ENCODE peak calls at places on chromosome 22, in eight cellular contexts. B is spleen, D is pancreas, I is body of pancreas, C is AG04450, N is mammary epithelial cell, V is breast epithelium, P is stomach. X is an unnamed sample.

GRCh38 chr22:32987081-32987631 is 71.0 kb downstream of the SYN3 start:
- DNase-seq in N (peak), D (no peak), C (no peak), I (no peak), B (no peak), P (no peak), V (peak), X (no peak)

GRCh38 chr22:49971232-49972162 is 10.9 kb downstream of the PIM3 start:
- DNase-seq in I (peak), C (no peak), B (peak), V (peak), D (peak), N (no peak), P (peak), X (peak)

GRCh38 chr22:33272866-33273265 is 214.7 kb upstream of the SYN3 start:
- DNase-seq in V (no peak), I (no peak), D (no peak), C (no peak), N (no peak), P (no peak), B (no peak), X (no peak)

GRCh38 chr22:34490911-34491310 is 570.6 kb upstream of the LARGE1 start:
- DNase-seq in B (no peak), D (no peak), V (no peak), P (no peak), C (no peak), I (no peak), N (no peak), X (no peak)

GRCh38 chr22:42887114-42887513 is 30.0 kb upstream of the ARFGAP3 start:
- DNase-seq in D (peak), P (no peak), N (no peak), B (no peak), C (no peak), I (no peak), V (no peak), X (no peak)

GRCh38 chr22:21451545-21452520 is 15.4 kb upstream of the TMEM191C start:
- DNase-seq in B (peak), V (no peak), I (no peak), N (no peak), D (no peak), P (peak), C (no peak), X (no peak)

GRCh38 chr22:24319451-24319850 is 48.8 kb downstream of the SPECC1L start:
- DNase-seq in P (no peak), I (no peak), C (no peak), D (no peak), N (no peak), V (no peak), B (no peak), X (no peak)

GRCh38 chr22:25650834-25651233 is 86.4 kb downstream of the GRK3 start:
- DNase-seq in N (no peak), P (no peak), B (no peak), C (no peak), D (no peak), V (no peak), I (no peak), X (no peak)

GRCh38 chr22:32761251-32761903 is 40.1 kb upstream of the TIMP3 start:
- DNase-seq in N (no peak), P (no peak), B (no peak), D (no peak), I (no peak), V (no peak), C (peak), X (no peak)

GRCh38 chr22:48275412-48275811 is 1513.0 kb downstream of the TBC1D22A start:
- DNase-seq in D (no peak), B (no peak), C (no peak), N (no peak), V (no peak), I (no peak), P (no peak), X (no peak)

GRCh38 chr22:21025266-21025665 is 7.1 kb downstream of the SLC7A4 start:
- DNase-seq in P (no peak), D (no peak), N (peak), B (no peak), C (no peak), I (no peak), V (no peak), X (peak)

GRCh38 chr22:31088233-31088986 is 7.3 kb downstream of the SMTN start:
- DNase-seq in I (no peak), N (no peak), V (no peak), C (no peak), D (no peak), P (no peak), B (no peak), X (peak)

GRCh38 chr22:31087744-31088215 is 6.7 kb downstream of the SMTN start:
- DNase-seq in N (no peak), B (no peak), V (no peak), D (no peak), C (no peak), I (no peak), P (no peak), X (peak)

GRCh38 chr22:31085928-31086327 is 4.8 kb downstream of the SMTN start:
- DNase-seq in N (no peak), C (no peak), B (no peak), V (no peak), P (no peak), I (no peak), D (no peak), X (peak)

GRCh38 chr22:31085493-31085824 is 4.3 kb downstream of the SMTN start:
- DNase-seq in N (peak), D (peak), I (peak), V (peak), C (no peak), P (no peak), B (no peak), X (no peak)

GRCh38 chr22:31086703-31087330 is 5.7 kb downstream of the SMTN start:
- DNase-seq in C (no peak), B (no peak), D (no peak), I (no peak), P (no peak), V (no peak), N (peak), X (no peak)
- H3K27ac ChIP-seq in C (peak), B (no peak), D (no peak), I (peak), P (peak), V (peak), N (peak), X (peak)

GRCh38 chr22:19119949-19120348 is 2.3 kb downstream of the DGCR2 start:
- DNase-seq in I (no peak), C (no peak), N (no peak), V (no peak), B (peak), D (no peak), P (no peak), X (no peak)
- H3K4me3 ChIP-seq in I (no peak), C (no peak), N (no peak), V (no peak), B (no peak), D (no peak), P (no peak), X (peak)

DNA sequence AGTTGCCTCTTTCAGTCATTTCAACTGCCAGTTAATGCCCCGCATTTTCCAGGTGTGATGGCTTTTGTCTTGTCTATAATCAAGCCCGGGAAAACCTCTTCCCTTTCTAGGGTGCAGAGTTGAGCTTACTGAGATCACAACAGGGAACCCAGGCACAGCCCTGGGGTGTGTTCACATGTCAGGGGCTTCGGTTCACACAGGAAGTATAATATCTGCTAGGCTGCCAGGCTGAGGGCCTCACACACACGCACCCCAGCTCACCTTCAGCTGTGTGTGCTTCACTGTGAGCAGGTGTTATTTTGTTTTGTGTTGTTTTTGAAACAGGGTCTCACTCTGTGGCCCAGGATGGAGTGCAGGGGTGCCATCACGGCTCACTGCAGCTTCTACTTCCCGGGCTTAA is 9.7 kb upstream of the SOX10 start:
- DNase-seq in P (no peak), V (no peak), B (no peak), I (no peak), C (no peak), N (no peak), D (no peak), X (no peak)
- TF ChIP-seq CTCF in P (no peak), V (no peak), B (no peak), I (no peak), C (no peak), N (no peak), D (no peak), X (no peak)

DNA sequence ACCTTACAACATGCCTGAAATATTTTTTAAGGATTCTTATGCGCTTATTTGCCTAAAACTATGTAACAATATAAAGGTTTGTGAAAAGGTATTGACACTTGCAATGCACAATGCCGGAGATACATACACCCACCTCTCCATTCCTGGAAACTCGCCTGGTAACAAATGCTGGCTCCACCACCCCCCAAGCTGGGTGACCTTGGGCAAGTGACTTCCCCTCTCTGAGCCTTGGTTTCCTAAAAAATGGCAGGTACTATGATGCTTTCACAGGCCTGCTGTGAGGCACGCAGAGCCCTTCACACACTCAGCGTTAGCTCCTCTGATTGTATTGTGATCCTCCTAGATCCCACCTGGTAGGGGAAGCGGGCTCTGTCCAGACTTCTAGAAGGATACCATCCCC is 2.3 kb downstream of the GAL3ST1 start:
- DNase-seq in D (no peak), C (no peak), I (no peak), P (no peak), N (no peak), V (no peak), B (no peak), X (no peak)
- H3K27ac ChIP-seq in D (no peak), C (no peak), I (peak), P (peak), N (no peak), V (no peak), B (no peak), X (no peak)

DNA sequence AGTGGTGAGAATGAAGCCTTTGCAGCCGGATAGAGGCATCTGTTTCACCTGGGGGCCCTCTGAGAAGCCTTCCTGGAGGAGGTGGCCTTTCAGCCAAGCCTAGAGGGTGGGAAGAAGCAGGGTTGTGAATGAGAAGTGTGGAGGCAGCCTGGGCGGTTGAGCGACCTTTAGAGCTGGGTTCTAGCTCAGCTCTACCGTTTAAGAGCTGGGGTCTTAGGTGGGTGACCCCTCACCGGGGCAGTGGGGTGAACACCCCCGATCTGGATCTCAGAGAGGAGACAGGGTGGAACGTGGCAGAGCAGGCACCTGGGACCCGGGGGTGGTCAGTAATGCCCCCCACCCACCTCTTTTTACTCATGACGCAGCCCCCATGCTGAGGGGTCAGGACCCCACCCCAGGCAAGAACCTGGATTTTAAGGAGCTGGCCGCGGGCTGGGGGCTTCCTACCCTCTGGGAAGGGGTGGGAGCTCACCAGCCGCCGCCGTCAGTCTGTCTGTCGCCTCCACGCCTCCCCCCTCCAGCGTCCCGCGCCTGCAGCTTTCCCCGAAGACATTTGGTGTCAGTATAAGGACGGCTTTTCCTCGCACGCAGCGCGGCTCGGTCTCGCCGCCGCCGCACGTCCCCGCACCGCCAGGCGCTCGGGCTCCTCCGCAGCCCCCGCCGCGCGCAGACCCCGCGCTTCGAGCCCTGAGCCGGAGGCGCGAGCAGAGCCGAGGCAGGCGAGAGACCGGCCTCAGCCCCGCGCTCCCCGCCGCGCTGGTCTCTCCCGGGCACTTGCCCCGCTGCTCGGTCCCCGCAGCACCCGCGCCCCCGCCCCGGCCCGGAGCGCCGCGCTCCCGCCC is 13.4 kb upstream of the CACNA1I start:
- DNase-seq in P (no peak), N (no peak), D (no peak), V (no peak), B (no peak), I (no peak), C (no peak), X (no peak)
- H3K4me3 ChIP-seq in P (peak), N (no peak), D (peak), V (no peak), B (no peak), I (no peak), C (no peak), X (peak)

GRCh38 chr22:31630331-31631329 is 31.4 kb downstream of the PISD start:
- DNase-seq in V (peak), I (peak), P (peak), C (no peak), B (peak), N (peak), D (peak), X (peak)

GRCh38 chr22:31628362-31628761 is 33.7 kb downstream of the PISD start:
- DNase-seq in D (no peak), N (no peak), C (no peak), V (no peak), B (no peak), P (no peak), I (no peak), X (no peak)

GRCh38 chr22:31629741-31630184 is 32.3 kb downstream of the PISD start:
- DNase-seq in C (no peak), V (no peak), D (no peak), I (no peak), N (no peak), B (peak), P (no peak), X (no peak)

GRCh38 chr22:31627223-31627731 is 34.7 kb downstream of the PISD start:
- DNase-seq in B (peak), C (no peak), V (no peak), D (no peak), N (no peak), I (no peak), P (peak), X (no peak)

DNA sequence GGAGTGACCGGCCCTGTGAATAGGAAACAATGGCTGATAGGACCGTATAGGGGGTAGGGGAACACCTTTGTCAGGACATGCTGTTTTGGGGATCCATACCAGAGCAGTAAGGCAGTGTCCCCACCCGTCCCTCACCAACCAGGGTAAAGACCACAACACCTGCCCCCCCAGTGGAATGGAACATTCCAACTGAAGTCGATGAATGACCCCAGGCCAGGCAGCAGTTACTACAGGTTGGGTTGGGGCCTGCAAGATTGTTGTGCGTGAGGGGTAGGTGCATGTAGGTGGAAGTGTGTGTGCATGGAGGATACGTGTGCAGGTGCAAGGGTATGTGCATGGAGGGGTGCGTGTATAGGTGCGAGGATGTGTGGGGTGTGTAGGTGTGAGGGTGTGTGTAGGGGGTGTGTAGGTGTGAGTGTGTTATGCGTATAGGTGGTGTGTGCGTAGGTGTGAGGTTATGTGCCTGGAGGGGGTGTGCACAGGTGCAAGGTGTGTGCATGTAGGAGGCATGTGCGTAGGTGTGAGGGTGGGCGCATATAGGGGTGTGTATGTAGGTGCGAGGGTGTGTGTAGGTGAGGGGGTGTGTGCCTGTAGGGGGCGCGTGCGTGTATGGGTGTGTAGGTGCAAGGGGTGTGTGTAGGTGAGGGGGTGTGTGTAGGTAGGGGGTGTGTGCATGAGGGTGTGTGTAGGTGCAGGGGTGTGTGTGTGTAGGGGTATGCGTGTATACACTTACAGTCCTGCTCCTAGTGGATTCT is 32.9 kb downstream of the PISD start:
- DNase-seq in C (no peak), I (no peak), P (no peak), B (peak), D (no peak), V (no peak), N (no peak), X (no peak)
- TF ChIP-seq CTCF in C (no peak), I (no peak), P (no peak), B (no peak), D (no peak), V (no peak), N (no peak), X (no peak)

DNA sequence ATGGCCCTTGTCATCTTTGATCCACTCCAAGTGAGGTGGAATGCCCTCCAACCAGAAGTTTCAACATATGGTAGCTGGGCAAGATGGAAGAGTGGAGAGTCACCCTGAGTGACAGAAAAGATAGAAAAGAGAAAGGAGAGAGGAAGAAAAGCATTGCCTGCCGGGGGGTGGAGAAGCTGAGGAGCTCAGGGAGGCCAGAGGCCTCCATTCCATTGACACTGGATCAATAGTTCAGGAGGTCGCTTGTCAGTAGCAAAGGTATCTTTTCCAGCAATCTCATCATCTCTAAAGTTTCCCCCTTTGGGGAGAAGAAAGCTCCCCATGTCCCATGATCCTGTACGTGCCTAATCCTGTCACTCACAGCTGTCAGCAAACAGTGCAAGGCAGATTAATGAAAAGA is 6.7 kb upstream of the C1QTNF6 start:
- DNase-seq in N (no peak), V (no peak), I (no peak), C (no peak), D (no peak), B (no peak), P (no peak), X (no peak)
- H3K27ac ChIP-seq in N (no peak), V (no peak), I (no peak), C (no peak), D (no peak), B (no peak), P (no peak), X (no peak)

GRCh38 chr22:36776722-36777121 is 803 bp upstream of the IFT27 start:
- DNase-seq in B (no peak), C (no peak), I (no peak), N (no peak), D (no peak), P (no peak), V (no peak), X (no peak)
- H3K4me3 ChIP-seq in B (peak), C (peak), I (no peak), N (peak), D (peak), P (peak), V (no peak), X (peak)

X was measured in coronary artery.